ENCODE peak calls at places on chromosome 19, in four cellular contexts. H, J, W and Y are unnamed samples.

GRCh38 chr19:4014541-4015491 is 7.3 kb downstream of the PIAS4 start:
- DNase-seq in J (no peak), W (no peak), H (peak), Y (no peak)

GRCh38 chr19:10230155-10230903 is 802 bp downstream of the S1PR2 start:
- DNase-seq in H (no peak), W (peak), J (peak), Y (no peak)

GRCh38 chr19:46635920-46636761 is at the start of gene GNG8:
- DNase-seq in W (no peak), J (no peak), H (peak), Y (no peak)

GRCh38 chr19:56597696-56598095 is 2.6 kb downstream of the ZNF71 start:
- DNase-seq in H (no peak), W (no peak), J (no peak), Y (no peak)

GRCh38 chr19:6387372-6387771 is 5.6 kb downstream of the GTF2F1 start:
- DNase-seq in H (no peak), W (no peak), J (no peak), Y (no peak)

GRCh38 chr19:2627319-2627829 is 75.1 kb downstream of the GNG7 start:
- DNase-seq in J (peak), W (peak), H (no peak), Y (peak)

GRCh38 chr19:2923510-2923909 is 21.3 kb downstream of the ZNF77 start:
- DNase-seq in W (no peak), J (no peak), H (no peak), Y (no peak)

GRCh38 chr19:43584484-43584883 is 8.9 kb downstream of the PINLYP start:
- DNase-seq in W (no peak), H (no peak), J (no peak), Y (no peak)

GRCh38 chr19:10603873-10604459 is 16.9 kb upstream of the AP1M2 start:
- DNase-seq in H (no peak), W (peak), J (peak), Y (no peak)

GRCh38 chr19:48558018-48558684 is 6.2 kb downstream of the SULT2B1 start:
- DNase-seq in W (no peak), J (no peak), H (peak), Y (peak)

GRCh38 chr19:34120846-34121639 is 51.3 kb upstream of the LSM14A start:
- DNase-seq in W (peak), J (peak), H (peak), Y (peak)

GRCh38 chr19:4139614-4140236 is 13.7 kb upstream of the CREB3L3 start:
- DNase-seq in J (peak), W (peak), H (peak), Y (peak)

GRCh38 chr19:42233638-42234292 is 8.6 kb downstream of the GSK3A start:
- DNase-seq in W (no peak), H (no peak), J (no peak), Y (no peak)

GRCh38 chr19:4730740-4731171 is 7.1 kb upstream of the DPP9 start:
- DNase-seq in J (no peak), H (peak), W (peak), Y (no peak)

GRCh38 chr19:14119644-14120496 is 2.3 kb upstream of the PRKACA start:
- DNase-seq in J (no peak), H (no peak), W (no peak), Y (no peak)

GRCh38 chr19:23901360-23901759 is 13.3 kb upstream of the ZNF726 start:
- DNase-seq in H (no peak), W (no peak), J (no peak), Y (no peak)

GRCh38 chr19:49474545-49474930 is 523 bp downstream of the FLT3LG start:
- DNase-seq in H (no peak), J (no peak), W (no peak), Y (no peak)

GRCh38 chr19:17076539-17076919 is 952 bp downstream of the MYO9B start:
- DNase-seq in H (peak), W (peak), J (no peak), Y (no peak)
- H3K4me3 ChIP-seq in H (peak), W (peak), J (peak), Y (peak)

GRCh38 chr19:52922841-52923781 is at the start of gene ZNF888:
- DNase-seq in H (peak), J (peak), W (peak), Y (no peak)
- TF ChIP-seq POLR2A in H (peak), J (no peak), W (peak), Y (no peak)

GRCh38 chr19:38210458-38210987 is 13.5 kb downstream of the DPF1 start:
- DNase-seq in W (no peak), J (no peak), H (no peak), Y (no peak)

GRCh38 chr19:38211206-38211605 is 12.8 kb downstream of the DPF1 start:
- DNase-seq in H (no peak), W (no peak), J (no peak), Y (no peak)

GRCh38 chr19:38211779-38212178 is 12.2 kb downstream of the DPF1 start:
- DNase-seq in H (no peak), W (no peak), J (no peak), Y (no peak)

GRCh38 chr19:38213911-38214625 is 10.0 kb downstream of the DPF1 start:
- DNase-seq in H (no peak), J (no peak), W (peak), Y (no peak)

GRCh38 chr19:38213469-38213868 is 10.6 kb downstream of the DPF1 start:
- DNase-seq in J (no peak), W (no peak), H (no peak), Y (no peak)
- H3K4me3 ChIP-seq in J (no peak), W (no peak), H (no peak), Y (no peak)

DNA sequence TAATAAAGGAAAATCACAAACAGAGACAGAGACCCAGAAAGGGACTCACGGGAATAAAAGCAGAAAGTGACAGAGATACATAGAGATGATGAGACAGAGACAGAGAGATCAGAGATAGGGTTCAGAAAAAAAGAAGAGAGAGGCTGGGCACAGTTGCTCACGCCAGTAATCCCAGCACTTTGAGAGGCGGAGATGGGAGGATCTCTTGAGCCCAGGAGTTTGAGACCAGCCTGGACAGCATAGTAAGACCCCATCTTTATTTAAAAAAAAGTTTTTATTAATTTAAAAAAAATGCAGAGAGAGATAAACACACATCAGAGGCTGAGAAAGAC is 19.4 kb upstream of the FOSB start:
- DNase-seq in J (no peak), W (no peak), H (no peak), Y (no peak)
- TF ChIP-seq POLR2A in J (no peak), W (no peak), H (no peak), Y (no peak)

GRCh38 chr19:58248886-58249285 is 20.2 kb downstream of the ZNF544 start:
- DNase-seq in W (no peak), H (no peak), J (no peak), Y (no peak)

DNA sequence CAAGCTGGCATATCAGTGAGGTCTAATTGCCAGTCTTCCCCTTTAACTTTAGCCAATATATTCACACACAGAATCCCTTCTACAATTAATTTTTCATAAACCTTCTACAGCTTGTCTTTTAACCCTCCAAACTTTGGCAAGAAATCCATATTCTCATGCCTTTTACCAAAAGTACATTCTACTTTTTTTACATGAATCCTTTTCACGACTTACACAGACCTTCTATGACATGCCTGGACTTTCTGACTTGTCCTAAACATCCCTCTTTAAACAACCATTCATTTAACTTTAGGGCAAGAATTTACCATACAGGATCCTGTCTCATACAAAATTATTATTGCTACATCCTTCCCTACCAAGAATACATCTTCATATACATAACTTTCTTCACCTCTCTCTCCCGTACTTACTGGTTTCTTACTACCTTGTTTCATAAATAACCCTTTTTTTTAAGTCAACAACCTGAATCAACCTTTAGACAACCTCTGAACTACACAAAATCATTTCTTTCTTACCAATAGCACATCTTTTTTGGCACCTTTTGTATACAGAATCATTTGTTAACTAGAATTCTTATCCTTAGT is 23.5 kb downstream of the ZNF544 start:
- DNase-seq in W (peak), J (no peak), H (no peak), Y (peak)
- H3K4me3 ChIP-seq in W (no peak), J (no peak), H (no peak), Y (no peak)

GRCh38 chr19:1512671-1513491 is at the start of gene ADAMTSL5:
- DNase-seq in H (peak), W (peak), J (no peak), Y (peak)
- TF ChIP-seq POLR2A in H (peak), W (no peak), J (no peak), Y (peak)